ENCODE peak calls at places on chromosomes 2 and 18, in nine cellular contexts. F is WTC11, V is H1, T is HCT116, B is GM12878, G is A549, E is NB4, H is SK-N-SH, Q is K562. A is an unnamed sample.

GRCh38 chr2:37507703-37508102 is 163.3 kb downstream of the QPCT start:
- DNase-seq in F (no peak), V (no peak), T (no peak), B (no peak), G (no peak), E (no peak), H (no peak), Q (no peak), A (no peak)

GRCh38 chr2:113079123-113079522 is 11.4 kb downstream of the IL1F10 start:
- DNase-seq in F (no peak), V (no peak), T (no peak), B (no peak), G (no peak), E (no peak), H (no peak), Q (no peak), A (no peak)

GRCh38 chr2:69798466-69798908 is 31.0 kb upstream of the GMCL1 start:
- DNase-seq in F (no peak), V (peak), T (no peak), B (no peak), G (no peak), E (no peak), H (no peak), Q (no peak), A (peak)

GRCh38 chr2:225773143-225773542 is 373.6 kb downstream of the NYAP2 start:
- DNase-seq in F (no peak), V (no peak), T (no peak), B (no peak), G (no peak), E (no peak), H (no peak), Q (no peak), A (no peak)

GRCh38 chr18:31103423-31103822 is 1.2 kb upstream of the DSC2 start:
- DNase-seq in F (no peak), V (no peak), T (no peak), B (no peak), G (no peak), E (no peak), H (no peak), Q (no peak), A (no peak)

GRCh38 chr2:31241625-31242270 is 7.8 kb downstream of the EHD3 start:
- DNase-seq in F (no peak), V (no peak), T (no peak), B (no peak), G (no peak), E (no peak), H (no peak), Q (no peak), A (no peak)

GRCh38 chr2:216206821-216207220 is 97.7 kb downstream of the XRCC5 start:
- DNase-seq in F (no peak), V (no peak), T (no peak), B (no peak), G (no peak), E (no peak), H (no peak), Q (no peak), A (no peak)

GRCh38 chr2:241309684-241310117 is 5.8 kb downstream of the HDLBP start:
- DNase-seq in F (no peak), V (peak), T (no peak), B (peak), G (no peak), E (peak), H (no peak), Q (no peak), A (no peak)

DNA sequence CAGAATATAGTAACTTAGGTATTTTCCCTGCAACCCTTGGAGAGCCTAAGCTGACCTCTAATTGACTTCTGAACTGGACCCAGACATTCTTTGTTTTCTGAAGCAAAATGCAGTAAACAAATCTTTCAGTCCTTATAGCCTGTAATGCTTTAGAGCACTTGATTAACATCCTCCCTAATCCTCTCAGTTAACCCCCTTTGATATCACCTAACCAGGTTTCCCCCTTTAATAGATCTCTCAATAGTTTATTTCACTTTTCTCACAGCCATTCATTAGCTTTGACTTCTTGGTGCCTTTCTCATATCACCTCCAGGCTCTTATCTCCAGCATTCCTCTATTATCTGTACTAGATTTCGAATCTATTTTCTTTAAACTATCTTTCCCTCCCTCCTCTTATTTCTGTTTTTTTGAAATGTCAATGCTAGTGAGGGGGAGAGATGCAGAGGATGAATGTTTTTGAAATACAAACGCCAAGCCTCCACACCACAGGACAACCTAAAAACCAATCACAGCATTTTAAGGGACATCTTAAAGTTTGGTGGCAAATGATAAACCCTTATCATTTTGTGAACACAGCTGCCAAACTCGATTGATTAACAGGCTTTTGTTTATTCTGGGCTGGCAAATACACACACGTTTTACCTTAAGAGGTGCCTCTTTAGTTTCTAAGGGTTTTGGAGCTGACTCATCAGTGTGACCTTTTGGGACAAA is 4.6 kb upstream of the MEIS1 start:
- DNase-seq in F (no peak), V (no peak), T (no peak), B (no peak), G (no peak), E (no peak), H (no peak), Q (no peak), A (no peak)
- TF ChIP-seq MAX in F (no peak), V (no peak), T (no peak), B (no peak), G (no peak), E (no peak), H (no peak), Q (no peak), A (no peak)

GRCh38 chr18:76428396-76429261 is 66.4 kb downstream of the ZNF516 start:
- DNase-seq in F (no peak), V (peak), T (no peak), B (no peak), G (no peak), E (no peak), H (no peak), Q (no peak), A (no peak)
- TF ChIP-seq MAX in F (no peak), V (no peak), T (no peak), B (no peak), G (no peak), E (no peak), H (no peak), Q (no peak), A (no peak)

GRCh38 chr2:106828119-106828518 is 57.8 kb downstream of the ST6GAL2 start:
- DNase-seq in F (no peak), V (no peak), T (no peak), B (no peak), G (no peak), E (no peak), H (no peak), Q (no peak), A (no peak)
- TF ChIP-seq MAX in F (no peak), V (no peak), T (no peak), B (no peak), G (no peak), E (no peak), H (no peak), Q (no peak), A (no peak)

DNA sequence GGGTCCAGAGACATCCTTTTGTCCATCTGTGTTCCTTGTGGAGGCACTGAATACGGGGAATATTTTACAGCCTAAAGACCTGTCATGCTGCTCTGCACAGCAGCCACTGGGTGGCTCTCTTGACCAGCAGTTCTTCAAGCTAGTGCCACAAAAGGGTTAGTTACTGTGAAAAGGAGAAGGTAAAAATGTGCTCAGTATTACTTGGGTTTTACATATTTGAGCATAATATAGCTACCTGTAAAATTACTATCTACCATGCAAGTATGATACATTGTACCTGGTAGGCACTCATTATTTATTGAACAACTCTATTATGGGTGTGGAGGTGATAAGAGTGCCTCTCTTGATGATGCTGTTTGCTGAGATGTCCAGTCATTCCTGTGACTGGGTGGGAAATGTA is 23.6 kb downstream of the FZD5 start:
- DNase-seq in F (peak), V (no peak), T (peak), B (no peak), G (peak), E (peak), H (peak), Q (peak), A (peak)
- TF ChIP-seq MAX in F (no peak), V (peak), T (no peak), B (no peak), G (no peak), E (peak), H (no peak), Q (no peak), A (no peak)

GRCh38 chr2:25198209-25198525 is 29.8 kb upstream of the POMC start:
- DNase-seq in F (no peak), V (no peak), T (no peak), B (no peak), G (no peak), E (no peak), H (no peak), Q (no peak), A (no peak)

GRCh38 chr2:25202290-25202689 is 33.9 kb upstream of the POMC start:
- DNase-seq in F (no peak), V (no peak), T (no peak), B (no peak), G (no peak), E (no peak), H (no peak), Q (no peak), A (no peak)

GRCh38 chr2:25201265-25201664 is 32.9 kb upstream of the POMC start:
- DNase-seq in F (peak), V (no peak), T (peak), B (no peak), G (peak), E (no peak), H (no peak), Q (peak), A (no peak)

GRCh38 chr2:25204190-25204838 is 35.9 kb upstream of the POMC start:
- DNase-seq in F (peak), V (peak), T (no peak), B (no peak), G (no peak), E (no peak), H (no peak), Q (no peak), A (peak)

DNA sequence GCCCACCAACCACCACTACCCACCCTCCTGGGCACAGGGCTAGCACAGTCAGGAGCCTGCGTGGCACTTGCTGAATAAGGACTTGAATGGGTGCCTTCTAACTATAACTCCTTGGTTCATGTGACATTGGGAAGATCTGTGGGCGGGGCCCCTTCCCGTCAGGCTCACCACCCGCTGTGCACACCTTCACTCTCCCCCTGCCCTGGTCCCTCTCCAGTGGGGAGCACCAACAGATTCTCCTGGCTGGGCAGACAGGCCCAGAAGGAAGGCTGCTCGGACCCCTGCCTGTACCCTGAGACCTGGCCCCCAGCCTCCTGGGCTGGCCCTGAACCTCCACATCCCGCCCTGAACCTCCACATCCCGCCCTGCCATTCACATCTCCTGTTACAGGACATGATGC is 33.4 kb upstream of the POMC start:
- DNase-seq in F (no peak), V (no peak), T (no peak), B (no peak), G (no peak), E (no peak), H (no peak), Q (no peak), A (no peak)
- TF ChIP-seq MAX in F (no peak), V (no peak), T (no peak), B (no peak), G (no peak), E (no peak), H (no peak), Q (no peak), A (no peak)

DNA sequence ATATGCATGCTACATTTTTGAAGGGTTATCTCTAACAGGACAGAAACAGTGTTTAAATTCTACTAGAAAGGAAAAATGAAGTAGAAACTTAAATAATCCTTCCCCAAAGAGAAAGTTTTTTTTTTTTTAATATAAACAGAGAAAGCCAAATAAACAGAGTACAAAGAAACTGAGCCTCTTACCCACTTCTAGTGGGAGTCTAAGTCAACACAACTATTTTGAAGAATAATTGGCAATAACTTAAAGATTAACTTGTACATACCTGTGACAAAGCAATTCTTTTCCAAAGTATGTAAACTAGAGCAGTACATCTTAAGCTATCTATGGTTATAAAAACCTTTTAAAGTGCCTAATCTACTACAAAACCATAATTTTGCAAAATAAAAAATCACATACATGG is 224.7 kb downstream of the KCNH7 start:
- DNase-seq in F (no peak), V (no peak), T (no peak), B (no peak), G (no peak), E (no peak), H (no peak), Q (no peak), A (no peak)
- TF ChIP-seq MAX in F (no peak), V (no peak), T (no peak), B (no peak), G (no peak), E (no peak), H (no peak), Q (no peak), A (no peak)

GRCh38 chr2:85748039-85748438 is 5.8 kb upstream of the ATOH8 start:
- DNase-seq in F (no peak), V (no peak), T (no peak), B (peak), G (no peak), E (peak), H (no peak), Q (no peak), A (no peak)

GRCh38 chr2:85747441-85747840 is 6.3 kb upstream of the ATOH8 start:
- DNase-seq in F (no peak), V (no peak), T (no peak), B (no peak), G (no peak), E (no peak), H (no peak), Q (no peak), A (no peak)

GRCh38 chr2:85751300-85751575 is 2.6 kb upstream of the ATOH8 start:
- DNase-seq in F (no peak), V (no peak), T (no peak), B (no peak), G (no peak), E (no peak), H (no peak), Q (no peak), A (no peak)

GRCh38 chr2:85750509-85751299 is 3.1 kb upstream of the ATOH8 start:
- DNase-seq in F (peak), V (peak), T (peak), B (no peak), G (peak), E (peak), H (peak), Q (peak), A (peak)

GRCh38 chr2:85748948-85749875 is 4.6 kb upstream of the ATOH8 start:
- DNase-seq in F (no peak), V (no peak), T (no peak), B (no peak), G (no peak), E (no peak), H (no peak), Q (no peak), A (no peak)
- TF ChIP-seq MAX in F (no peak), V (no peak), T (no peak), B (no peak), G (no peak), E (no peak), H (no peak), Q (no peak), A (no peak)

GRCh38 chr2:111972955-111973565 is 74.7 kb downstream of the MERTK start:
- DNase-seq in F (no peak), V (no peak), T (no peak), B (peak), G (no peak), E (no peak), H (no peak), Q (no peak), A (no peak)
- TF ChIP-seq MAX in F (no peak), V (no peak), T (no peak), B (no peak), G (no peak), E (no peak), H (no peak), Q (no peak), A (no peak)

GRCh38 chr2:214800180-214800579 is 9.3 kb downstream of the BARD1 start:
- DNase-seq in F (no peak), V (no peak), T (no peak), B (no peak), G (no peak), E (no peak), H (no peak), Q (no peak), A (no peak)
- TF ChIP-seq MAX in F (no peak), V (no peak), T (no peak), B (no peak), G (no peak), E (no peak), H (no peak), Q (no peak), A (no peak)

GRCh38 chr2:108565778-108566375 is 31.6 kb downstream of the LIMS1 start:
- DNase-seq in F (no peak), V (no peak), T (no peak), B (no peak), G (no peak), E (no peak), H (no peak), Q (no peak), A (no peak)
- TF ChIP-seq MAX in F (no peak), V (no peak), T (no peak), B (no peak), G (no peak), E (no peak), H (no peak), Q (no peak), A (no peak)

A was measured in endothelial cell of umbilical vein.